ENCODE peak calls at places on chromosomes 4 and X, in ten cellular contexts. O, N, I, Y, Q, W, T, Z, C and R are unnamed samples.
A peak's percentile ranks its signal among the peaks of the same experiment; 100 is the strongest.

GRCh38 chrX:54494970-54495813 is 842 bp downstream of the FGD1 start:
- DNase-seq in O (no peak), N (peak; percentile 43), I (no peak), Y (peak; percentile 33), Q (no peak), W (no peak), T (no peak), Z (peak; percentile 33), C (peak; percentile 46), R (no peak)

GRCh38 chr4:101306225-101306624 is 41.1 kb downstream of the PPP3CA start:
- DNase-seq in O (no peak), N (peak; percentile 54), I (no peak), Y (peak; percentile 29), Q (no peak), W (no peak), T (no peak), Z (no peak), C (no peak), R (no peak)

GRCh38 chr4:184396001-184396400 is 78.3 kb downstream of the IRF2 start:
- DNase-seq in O (no peak), N (no peak), I (no peak), Y (no peak), Q (no peak), W (peak; percentile 58), T (no peak), Z (no peak), C (no peak), R (peak; percentile 93)

GRCh38 chr4:79923290-79923689 is 149.7 kb downstream of the ANTXR2 start:
- DNase-seq in O (no peak), N (no peak), I (no peak), Y (no peak), Q (peak; percentile 26), W (peak; percentile 66), T (no peak), Z (no peak), C (no peak), R (no peak)

GRCh38 chr4:110172972-110173371 is 25.4 kb downstream of the ELOVL6 start:
- DNase-seq in O (no peak), N (no peak), I (no peak), Y (no peak), Q (no peak), W (no peak), T (no peak), Z (no peak), C (no peak), R (peak; percentile 90)

GRCh38 chrX:118360429-118361125 is 14.7 kb downstream of the WDR44 start:
- DNase-seq in O (no peak), N (no peak), I (no peak), Y (peak; percentile 44), Q (no peak), W (no peak), T (no peak), Z (no peak), C (no peak), R (no peak)

GRCh38 chr4:113423631-113424030 is 337.9 kb downstream of the CAMK2D start:
- DNase-seq in O (no peak), N (no peak), I (no peak), Y (no peak), Q (no peak), W (no peak), T (no peak), Z (no peak), C (no peak), R (no peak)

GRCh38 chr4:141541851-141542250 is 94.5 kb upstream of the IL15 start:
- DNase-seq in O (no peak), N (no peak), I (no peak), Y (no peak), Q (no peak), W (no peak), T (no peak), Z (no peak), C (no peak), R (no peak)

GRCh38 chr4:89609756-89610155 is 227.2 kb downstream of the SNCA start:
- DNase-seq in O (no peak), N (no peak), I (no peak), Y (no peak), Q (no peak), W (no peak), T (no peak), Z (no peak), C (no peak), R (no peak)

GRCh38 chr4:61200195-61200990 is at the start of gene ADGRL3:
- DNase-seq in O (peak; percentile 59), N (peak; percentile 47), I (peak; percentile 71), Y (peak; percentile 38), Q (no peak), W (peak; percentile 31), T (peak; percentile 74), Z (no peak), C (peak; percentile 51), R (peak; percentile 86)

GRCh38 chrX:108230562-108230961 is 139.0 kb downstream of the ATG4A start:
- DNase-seq in O (no peak), N (no peak), I (no peak), Y (no peak), Q (no peak), W (no peak), T (no peak), Z (no peak), C (no peak), R (no peak)

GRCh38 chr4:139297001-139297410 is 4.3 kb upstream of the NAA15 start:
- DNase-seq in O (no peak), N (no peak), I (no peak), Y (peak; percentile 79), Q (peak; percentile 44), W (peak; percentile 46), T (no peak), Z (no peak), C (no peak), R (peak; percentile 42)

GRCh38 chr4:156764145-156764544 is 207.5 kb downstream of the PDGFC start:
- DNase-seq in O (no peak), N (no peak), I (no peak), Y (peak; percentile 40), Q (no peak), W (no peak), T (no peak), Z (no peak), C (no peak), R (no peak)

GRCh38 chr4:120293341-120293740 is 226.7 kb upstream of the MAD2L1 start:
- DNase-seq in O (no peak), N (no peak), I (no peak), Y (no peak), Q (no peak), W (no peak), T (no peak), Z (no peak), C (no peak), R (no peak)

GRCh38 chr4:101187837-101188236 is 159.5 kb downstream of the PPP3CA start:
- DNase-seq in O (no peak), N (no peak), I (peak; percentile 31), Y (peak; percentile 43), Q (peak; percentile 45), W (no peak), T (no peak), Z (no peak), C (no peak), R (peak; percentile 22)

GRCh38 chr4:122898370-122899150 is 23.8 kb downstream of the NUDT6 start:
- DNase-seq in O (no peak), N (no peak), I (no peak), Y (peak; percentile 90), Q (peak; percentile 68), W (no peak), T (no peak), Z (no peak), C (no peak), R (no peak)

GRCh38 chr4:27861381-27861787 is 1000.7 kb downstream of the STIM2 start:
- DNase-seq in O (no peak), N (no peak), I (peak; percentile 35), Y (peak; percentile 83), Q (peak; percentile 48), W (peak; percentile 13), T (peak; percentile 9), Z (no peak), C (no peak), R (no peak)

GRCh38 chr4:124121511-124121934 is 591.0 kb downstream of the ANKRD50 start:
- DNase-seq in O (no peak), N (no peak), I (no peak), Y (peak; percentile 95), Q (no peak), W (no peak), T (no peak), Z (no peak), C (no peak), R (no peak)

GRCh38 chr4:184513802-184514120 is 39.4 kb upstream of the IRF2 start:
- DNase-seq in O (no peak), N (no peak), I (no peak), Y (no peak), Q (no peak), W (peak; percentile 18), T (no peak), Z (no peak), C (no peak), R (no peak)

GRCh38 chr4:30537462-30537861 is 182.7 kb upstream of the PCDH7 start:
- DNase-seq in O (no peak), N (no peak), I (no peak), Y (peak; percentile 79), Q (peak; percentile 55), W (no peak), T (no peak), Z (no peak), C (no peak), R (no peak)

GRCh38 chr4:163161536-163162205 is 5.0 kb downstream of the NAF1 start:
- DNase-seq in O (no peak), N (no peak), I (peak; percentile 16), Y (peak; percentile 51), Q (no peak), W (no peak), T (peak; percentile 17), Z (no peak), C (no peak), R (no peak)

GRCh38 chr4:118955515-118955914 is 66.9 kb downstream of the SYNPO2 start:
- DNase-seq in O (no peak), N (no peak), I (no peak), Y (no peak), Q (peak; percentile 53), W (no peak), T (no peak), Z (no peak), C (no peak), R (no peak)

GRCh38 chrX:31272472-31272775 is 200.6 kb upstream of the FTHL17 start:
- DNase-seq in O (no peak), N (no peak), I (no peak), Y (no peak), Q (no peak), W (no peak), T (no peak), Z (no peak), C (no peak), R (no peak)

GRCh38 chrX:149036086-149036485 is 469.0 kb downstream of the IDS start:
- DNase-seq in O (no peak), N (no peak), I (no peak), Y (no peak), Q (no peak), W (no peak), T (no peak), Z (no peak), C (no peak), R (no peak)

GRCh38 chrX:19791562-19791961 is 95.8 kb downstream of the SH3KBP1 start:
- DNase-seq in O (no peak), N (no peak), I (no peak), Y (peak; percentile 51), Q (no peak), W (peak; percentile 72), T (no peak), Z (no peak), C (no peak), R (no peak)

GRCh38 chrX:123797543-123798447 is 62.1 kb upstream of the XIAP start:
- DNase-seq in O (no peak), N (no peak), I (no peak), Y (no peak), Q (no peak), W (no peak), T (no peak), Z (no peak), C (no peak), R (no peak)

GRCh38 chr4:8831221-8832129 is 40.2 kb downstream of the HMX1 start:
- DNase-seq in O (no peak), N (peak; percentile 31), I (no peak), Y (no peak), Q (no peak), W (no peak), T (no peak), Z (no peak), C (peak; percentile 24), R (no peak)

GRCh38 chr4:74159397-74159709 is 1.4 kb downstream of the MTHFD2L start:
- DNase-seq in O (no peak), N (no peak), I (no peak), Y (no peak), Q (no peak), W (no peak), T (no peak), Z (no peak), C (no peak), R (no peak)